ENCODE peak calls at places on chromosomes 2 and 18, in four cellular contexts. Y is Peyer's patch, Q is brain microvascular endothelial cell, R is breast epithelium. W is an unnamed sample. For H3K36me3, the result is how much of the 10 kb centered on the place peaks cover.

GRCh38 chr2:239295377-239296019 is 105.3 kb downstream of the HDAC4 start:
- DNase-seq in Y (no peak), Q (no peak), R (peak), W (no peak)

GRCh38 chr18:54217624-54218023 is 6.8 kb downstream of the MBD2 start:
- DNase-seq in Y (no peak), Q (no peak), R (no peak), W (no peak)

GRCh38 chr2:197950754-197951153 is 146.4 kb downstream of the PLCL1 start:
- DNase-seq in Y (no peak), Q (no peak), R (no peak), W (no peak)

GRCh38 chr2:19933351-19933981 is 31.7 kb upstream of the TTC32 start:
- DNase-seq in Y (no peak), Q (peak), R (no peak), W (no peak)

GRCh38 chr2:99691931-99692330 is 202.1 kb upstream of the REV1 start:
- DNase-seq in Y (no peak), Q (no peak), R (no peak), W (no peak)

GRCh38 chr2:30366199-30366691 is 80.8 kb upstream of the LCLAT1 start:
- DNase-seq in Y (no peak), Q (peak), R (no peak), W (no peak)

GRCh38 chr2:1517786-1518500 is 104.7 kb downstream of the TPO start:
- DNase-seq in Y (no peak), Q (no peak), R (no peak), W (no peak)

GRCh38 chr18:23661735-23662308 is 889 bp downstream of the ANKRD29 start:
- DNase-seq in Y (no peak), Q (no peak), R (no peak), W (no peak)

GRCh38 chr18:59547691-59548182 is 149.5 kb downstream of the CCBE1 start:
- DNase-seq in Y (no peak), Q (peak), R (no peak), W (no peak)

GRCh38 chr2:232761301-232761907 is 15.0 kb downstream of the KCNJ13 start:
- DNase-seq in Y (no peak), Q (peak), R (no peak), W (peak)

GRCh38 chr2:207394812-207395534 is 134.8 kb upstream of the CREB1 start:
- DNase-seq in Y (no peak), Q (peak), R (no peak), W (no peak)

GRCh38 chr2:184835081-184835728 is 236.9 kb downstream of the ZNF804A start:
- DNase-seq in Y (peak), Q (peak), R (no peak), W (no peak)

GRCh38 chr18:6553234-6553900 is 138.7 kb upstream of the L3MBTL4 start:
- DNase-seq in Y (no peak), Q (no peak), R (no peak), W (no peak)

GRCh38 chr2:181178823-181179412 is 198.5 kb downstream of the UBE2E3 start:
- DNase-seq in Y (no peak), Q (no peak), R (no peak), W (no peak)

GRCh38 chr2:46097714-46098480 is 199.3 kb upstream of the EPAS1 start:
- DNase-seq in Y (no peak), Q (peak), R (no peak), W (peak)

GRCh38 chr2:82259551-82259950 is 1955.0 kb upstream of the LRRTM1 start:
- DNase-seq in Y (no peak), Q (no peak), R (no peak), W (no peak)

GRCh38 chr2:78861546-78861945 is 164.0 kb upstream of the REG3G start:
- DNase-seq in Y (no peak), Q (no peak), R (no peak), W (no peak)

GRCh38 chr2:111178730-111179405 is 58.2 kb downstream of the BCL2L11 start:
- DNase-seq in Y (no peak), Q (peak), R (no peak), W (no peak)

GRCh38 chr2:205451901-205452300 is 230.4 kb upstream of the NRP2 start:
- DNase-seq in Y (no peak), Q (no peak), R (no peak), W (no peak)

GRCh38 chr18:55343396-55344073 is 244.5 kb downstream of the TCF4 start:
- DNase-seq in Y (no peak), Q (no peak), R (no peak), W (no peak)

GRCh38 chr2:67215214-67215613 is 181.9 kb upstream of the ETAA1 start:
- DNase-seq in Y (no peak), Q (peak), R (no peak), W (peak)

GRCh38 chr18:22871809-22872525 is 61.2 kb upstream of the RBBP8 start:
- DNase-seq in Y (no peak), Q (peak), R (no peak), W (no peak)

GRCh38 chr2:101638156-101638809 is 59.2 kb upstream of the MAP4K4 start:
- DNase-seq in Y (no peak), Q (no peak), R (no peak), W (no peak)

GRCh38 chr2:241803387-241804325 is 5.3 kb upstream of the NEU4 start:
- DNase-seq in Y (peak), Q (peak), R (no peak), W (no peak)

GRCh38 chr2:65557616-65558573 is 125.5 kb upstream of the SPRED2 start:
- DNase-seq in Y (no peak), Q (no peak), R (no peak), W (no peak)

GRCh38 chr18:67010916-67011315 is 407.0 kb upstream of the CDH19 start:
- DNase-seq in Y (no peak), Q (no peak), R (no peak), W (no peak)

GRCh38 chr2:221477697-221478096 is 94.4 kb downstream of the EPHA4 start:
- DNase-seq in Y (no peak), Q (no peak), R (no peak), W (no peak)

GRCh38 chr2:238427435-238428162 is 872 bp downstream of the ASB1 start:
- DNase-seq in Y (no peak), Q (no peak), R (no peak), W (peak)

GRCh38 chr2:113818382-113818951 is 62.0 kb upstream of the SLC35F5 start:
- DNase-seq in Y (peak), Q (peak), R (no peak), W (peak)

GRCh38 chr2:46187112-46187618 is 110.0 kb upstream of the EPAS1 start:
- DNase-seq in Y (peak), Q (no peak), R (no peak), W (peak)

GRCh38 chr2:96768083-96768561 is 7.4 kb downstream of the CNNM4 start:
- DNase-seq in Y (peak), Q (no peak), R (no peak), W (peak)

GRCh38 chr2:21270658-21271057 is 146.9 kb downstream of the TDRD15 start:
- DNase-seq in Y (no peak), Q (no peak), R (no peak), W (no peak)

GRCh38 chr2:219618733-219619122 is 8.7 kb upstream of the SLC4A3 start:
- DNase-seq in Y (no peak), Q (no peak), R (no peak), W (no peak)

GRCh38 chr2:232880764-232881351 is 10.8 kb downstream of the SNORC start:
- DNase-seq in Y (no peak), Q (no peak), R (no peak), W (no peak)

GRCh38 chr2:202035089-202035940 is 1.7 kb downstream of the FZD7 start:
- DNase-seq in Y (peak), Q (peak), R (peak), W (peak)

GRCh38 chr2:163247151-163247872 is 408.7 kb upstream of the KCNH7 start:
- DNase-seq in Y (no peak), Q (no peak), R (no peak), W (no peak)

GRCh38 chr2:71858056-71858455 is 289.6 kb downstream of the CYP26B1 start:
- DNase-seq in Y (no peak), Q (no peak), R (no peak), W (no peak)

DNA sequence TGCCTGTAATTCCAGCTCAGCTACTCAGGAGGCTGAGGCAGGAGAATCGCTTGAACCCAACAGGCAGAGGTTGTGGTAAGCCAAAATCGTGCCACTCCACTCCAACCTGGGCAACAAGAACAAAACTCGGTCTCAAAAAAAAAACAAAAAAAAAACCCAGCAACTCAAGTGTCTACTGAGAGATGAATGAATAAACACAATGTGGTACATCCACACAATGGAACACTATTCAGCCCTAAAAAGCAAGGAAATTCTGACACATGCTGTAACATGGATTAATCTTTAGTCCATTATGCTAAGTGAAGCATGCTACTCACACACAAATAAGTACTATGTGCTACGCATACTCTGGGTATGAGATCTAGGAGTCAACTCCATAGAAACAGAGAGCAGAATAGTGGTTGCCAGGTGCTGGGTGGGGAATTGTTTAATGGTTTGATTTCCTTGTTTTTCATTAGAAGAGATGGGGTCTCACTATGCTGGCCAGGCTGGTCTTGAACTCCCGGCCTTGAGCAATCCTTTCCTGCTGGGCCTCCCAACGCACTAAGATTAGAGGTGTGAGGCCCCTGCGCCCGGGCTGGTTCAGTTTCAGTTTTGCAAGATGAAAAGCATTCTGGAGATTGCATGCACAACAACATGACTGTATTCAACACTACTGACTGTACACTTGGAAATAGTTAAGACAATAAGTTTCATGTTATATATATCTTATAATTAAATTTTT is 15.9 kb downstream of the SMPD4 start:
- DNase-seq in Y (no peak), Q (no peak), R (no peak), W (no peak)
- H3K36me3 ChIP-seq in Y (under half), Q (under half), R (under half), W (half or more)

GRCh38 chr2:108778857-108779256 is 7.7 kb upstream of the CCDC138 start:
- DNase-seq in Y (no peak), Q (no peak), R (no peak), W (no peak)
- H3K36me3 ChIP-seq in Y (under half), Q (under half), R (under half), W (half or more)

DNA sequence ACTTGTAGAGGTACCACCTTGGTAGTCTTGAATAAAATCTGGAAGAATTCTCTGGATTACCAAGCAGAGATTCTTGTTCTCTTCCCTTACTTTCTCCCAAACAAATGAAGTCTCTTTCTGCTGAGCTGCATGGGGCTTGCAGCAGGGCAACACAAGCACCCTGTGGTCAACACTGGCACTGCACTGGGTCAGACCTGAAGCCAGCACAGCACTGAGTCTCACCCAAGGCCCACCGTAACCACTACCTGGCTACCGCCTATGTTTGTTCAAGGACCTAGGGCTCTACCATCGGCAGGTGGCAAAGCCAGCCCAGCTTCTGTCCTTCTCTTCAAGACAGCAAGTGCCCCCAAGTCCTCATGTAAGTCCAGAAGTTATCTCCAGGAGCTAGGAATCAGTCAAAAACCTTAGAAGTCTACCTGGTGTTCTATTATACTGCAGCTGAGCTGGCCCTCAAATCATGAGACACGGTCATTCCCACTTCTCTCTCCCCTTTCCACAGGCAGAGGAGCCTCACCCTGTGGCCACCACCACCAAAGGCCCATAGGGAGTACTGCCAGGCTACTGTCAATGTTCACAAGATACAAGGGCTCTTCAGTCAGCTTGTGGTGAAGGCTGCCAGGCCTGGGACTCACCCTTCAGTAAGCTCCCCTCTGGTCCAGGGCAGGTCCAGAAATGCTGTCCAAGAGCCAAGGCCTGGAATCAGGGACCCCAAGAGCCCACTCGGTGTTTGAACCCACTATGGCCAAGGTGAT is 18.4 kb downstream of the VPS54 start:
- DNase-seq in Y (no peak), Q (peak), R (no peak), W (no peak)
- H3K36me3 ChIP-seq in Y (under half), Q (under half), R (under half), W (under half)

GRCh38 chr2:222595573-222595972 is 60.3 kb downstream of the FARSB start:
- DNase-seq in Y (no peak), Q (no peak), R (no peak), W (no peak)

GRCh38 chr2:222598611-222599010 is 57.3 kb downstream of the FARSB start:
- DNase-seq in Y (no peak), Q (no peak), R (no peak), W (no peak)

GRCh38 chr2:222592176-222592575 is 63.7 kb downstream of the FARSB start:
- DNase-seq in Y (no peak), Q (no peak), R (no peak), W (no peak)

GRCh38 chr2:222594679-222595078 is 61.2 kb downstream of the FARSB start:
- DNase-seq in Y (no peak), Q (peak), R (no peak), W (no peak)
- H3K36me3 ChIP-seq in Y (under half), Q (under half), R (under half), W (half or more)

GRCh38 chr18:45817533-45817932 is 7.9 kb upstream of the SIGLEC15 start:
- DNase-seq in Y (no peak), Q (no peak), R (no peak), W (no peak)

GRCh38 chr18:45825258-45825744 is at the start of gene SIGLEC15:
- DNase-seq in Y (no peak), Q (no peak), R (no peak), W (no peak)

GRCh38 chr18:45821021-45821420 is 4.5 kb upstream of the SIGLEC15 start:
- DNase-seq in Y (no peak), Q (no peak), R (no peak), W (no peak)

GRCh38 chr18:45820144-45820745 is 5.2 kb upstream of the SIGLEC15 start:
- DNase-seq in Y (no peak), Q (no peak), R (no peak), W (no peak)

DNA sequence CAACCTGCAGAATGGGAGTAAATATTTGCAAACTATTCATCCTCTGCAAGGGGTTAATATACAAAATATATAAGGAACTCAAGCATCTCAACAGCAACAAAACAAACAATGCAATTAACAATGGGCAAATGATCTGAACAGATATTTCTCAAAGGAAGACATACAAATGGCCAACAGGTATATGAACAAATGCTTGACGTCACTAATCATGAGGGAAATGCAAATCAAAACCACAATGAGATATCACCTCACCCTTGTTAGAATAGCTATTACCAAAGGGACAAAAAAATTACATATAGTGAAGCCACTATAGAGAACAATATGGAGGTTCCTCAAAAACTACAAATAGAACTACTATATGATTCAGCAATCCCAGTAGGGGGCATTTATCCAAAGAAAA is 3.8 kb upstream of the SIGLEC15 start:
- DNase-seq in Y (no peak), Q (no peak), R (no peak), W (no peak)
- H3K36me3 ChIP-seq in Y (under half), Q (under half), R (under half), W (under half)

GRCh38 chr2:117967981-117968723 is 45.7 kb downstream of the CCDC93 start:
- DNase-seq in Y (no peak), Q (no peak), R (no peak), W (no peak)

GRCh38 chr2:117961201-117961600 is 52.7 kb downstream of the CCDC93 start:
- DNase-seq in Y (no peak), Q (no peak), R (no peak), W (no peak)

GRCh38 chr2:117960231-117960630 is 53.6 kb downstream of the CCDC93 start:
- DNase-seq in Y (no peak), Q (peak), R (no peak), W (no peak)

GRCh38 chr2:117958186-117958585 is 55.7 kb downstream of the CCDC93 start:
- DNase-seq in Y (no peak), Q (peak), R (no peak), W (no peak)

GRCh38 chr2:117963446-117963845 is 50.4 kb downstream of the CCDC93 start:
- DNase-seq in Y (no peak), Q (no peak), R (no peak), W (no peak)
- H3K36me3 ChIP-seq in Y (under half), Q (under half), R (under half), W (half or more)